ENCODE peak calls at places on chromosome 9, in nine cellular contexts. M is mammary epithelial cell, P is natural killer cell, E is H9, N is AG09319, W is heart right ventricle, G is RWPE2, X is neural progenitor cell, L is esophagus squamous epithelium. H is an unnamed sample.

GRCh38 chr9:83066771-83067170 is 3.8 kb upstream of the RASEF start:
- DNase-seq in M (peak; percentile 82), P (no peak), E (no peak), N (peak; percentile 63), W (no peak), G (no peak), X (no peak), L (no peak), H (no peak)

GRCh38 chr9:110894731-110895130 is 143.5 kb downstream of the LPAR1 start:
- DNase-seq in M (no peak), P (no peak), E (no peak), N (no peak), W (no peak), G (no peak), X (no peak), L (no peak), H (no peak)

GRCh38 chr9:4197548-4197947 is 102.3 kb downstream of the GLIS3 start:
- DNase-seq in M (peak; percentile 34), P (no peak), E (peak; percentile 72), N (no peak), W (no peak), G (no peak), X (no peak), L (no peak), H (no peak)

GRCh38 chr9:444528-444927 is 229.9 kb downstream of the DOCK8 start:
- DNase-seq in M (peak; percentile 20), P (no peak), E (peak; percentile 63), N (no peak), W (no peak), G (no peak), X (peak; percentile 20), L (no peak), H (no peak)

GRCh38 chr9:86600291-86600690 is 246.1 kb upstream of the TUT7 start:
- DNase-seq in M (peak; percentile 68), P (no peak), E (no peak), N (no peak), W (no peak), G (no peak), X (no peak), L (no peak), H (no peak)

GRCh38 chr9:13841801-13842462 is 472.0 kb downstream of the NFIB start:
- DNase-seq in M (no peak), P (no peak), E (no peak), N (no peak), W (peak; percentile 45), G (no peak), X (no peak), L (no peak), H (no peak)

GRCh38 chr9:4299006-4299795 is 667 bp downstream of the GLIS3 start:
- DNase-seq in M (peak; percentile 61), P (no peak), E (peak; percentile 45), N (no peak), W (peak; percentile 16), G (no peak), X (peak; percentile 75), L (no peak), H (no peak)

GRCh38 chr9:19629506-19629905 is 159.3 kb downstream of the SLC24A2 start:
- DNase-seq in M (no peak), P (no peak), E (no peak), N (no peak), W (no peak), G (no peak), X (peak; percentile 6), L (no peak), H (no peak)

GRCh38 chr9:135907006-135907434 is 326 bp downstream of the CAMSAP1 start:
- DNase-seq in M (no peak), P (no peak), E (no peak), N (no peak), W (no peak), G (no peak), X (peak; percentile 89), L (no peak), H (no peak)

GRCh38 chr9:117145811-117146490 is 268.9 kb downstream of the ASTN2 start:
- DNase-seq in M (no peak), P (no peak), E (no peak), N (no peak), W (no peak), G (no peak), X (peak; percentile 3), L (no peak), H (peak; percentile 38)

GRCh38 chr9:6956796-6957355 is 199.1 kb downstream of the KDM4C start:
- DNase-seq in M (no peak), P (no peak), E (no peak), N (no peak), W (no peak), G (no peak), X (no peak), L (no peak), H (no peak)

GRCh38 chr9:136527721-136528710 is 17.8 kb downstream of the NOTCH1 start:
- DNase-seq in M (no peak), P (no peak), E (no peak), N (no peak), W (no peak), G (no peak), X (peak; percentile 43), L (no peak), H (no peak)

GRCh38 chr9:71302776-71303175 is 181.4 kb upstream of the TRPM3 start:
- DNase-seq in M (no peak), P (no peak), E (no peak), N (no peak), W (no peak), G (no peak), X (no peak), L (no peak), H (no peak)

GRCh38 chr9:107214915-107215314 is 68.2 kb upstream of the RAD23B start:
- DNase-seq in M (no peak), P (no peak), E (no peak), N (no peak), W (no peak), G (no peak), X (no peak), L (no peak), H (no peak)

DNA sequence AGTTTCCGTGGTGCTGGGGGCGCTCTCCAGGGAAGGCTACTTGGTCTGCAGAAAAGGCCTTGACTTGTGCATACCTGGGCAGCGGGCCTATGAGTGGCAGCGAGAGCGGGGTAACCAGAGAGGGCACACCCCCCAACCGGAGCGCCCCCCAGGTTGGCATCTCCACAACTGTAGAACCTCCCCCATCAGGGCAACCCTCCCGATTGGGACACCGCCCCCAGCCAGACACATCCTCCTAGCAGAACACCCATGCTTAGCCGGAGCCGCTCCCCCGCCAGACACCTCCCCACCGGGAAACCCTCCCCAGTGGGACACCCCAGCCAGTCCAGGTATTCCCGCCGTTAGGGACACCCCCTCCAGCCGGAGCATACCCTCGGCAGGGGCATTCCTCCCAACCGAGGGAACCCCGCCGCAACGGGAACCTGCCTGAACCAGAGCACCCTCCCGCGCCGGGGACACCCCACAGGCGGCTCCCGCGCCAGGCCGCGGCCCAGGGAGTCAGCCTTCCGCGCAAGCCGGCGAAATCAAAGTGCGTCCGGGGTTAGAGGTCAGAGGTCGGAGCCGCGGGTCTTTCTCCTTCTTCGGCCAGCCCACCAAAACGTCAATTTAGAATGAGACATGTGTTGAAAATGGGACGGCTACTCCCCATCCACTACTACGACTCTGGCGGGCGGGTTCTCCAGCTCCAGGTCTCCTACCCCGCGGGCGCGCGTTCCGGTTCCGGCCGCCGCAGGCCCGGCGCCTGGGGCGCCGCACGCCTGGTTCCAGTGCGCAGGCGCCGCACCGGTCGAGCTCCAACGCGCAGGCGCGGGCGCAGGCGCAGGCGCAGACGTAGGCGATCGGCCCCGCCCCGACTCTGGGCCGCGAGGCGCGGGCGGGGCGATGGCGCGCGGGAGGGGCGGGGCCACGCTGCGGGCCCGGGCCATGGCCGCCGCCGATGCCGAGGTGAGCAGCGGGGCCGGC is at the start of gene EHMT1:
- DNase-seq in M (peak; percentile 76), P (peak; percentile 97), E (peak; percentile 83), N (peak; percentile 54), W (peak; percentile 85), G (peak; percentile 77), X (peak; percentile 96), L (no peak), H (peak; percentile 94)
- TF ChIP-seq CTCF in M (peak; percentile 10), P (no peak), E (no peak), N (no peak), W (no peak), G (peak; percentile 19), X (no peak), L (no peak), H (no peak)

GRCh38 chr9:124871156-124871561 is 9.2 kb downstream of the ARPC5L start:
- DNase-seq in M (no peak), P (no peak), E (no peak), N (no peak), W (no peak), G (no peak), X (no peak), L (no peak), H (no peak)

GRCh38 chr9:124869466-124869985 is 7.6 kb downstream of the ARPC5L start:
- DNase-seq in M (peak; percentile 48), P (no peak), E (no peak), N (no peak), W (no peak), G (no peak), X (peak; percentile 40), L (no peak), H (no peak)

GRCh38 chr9:124870723-124871122 is 8.8 kb downstream of the ARPC5L start:
- DNase-seq in M (no peak), P (peak; percentile 33), E (no peak), N (no peak), W (no peak), G (no peak), X (no peak), L (no peak), H (no peak)

GRCh38 chr9:124869986-124870560 is 8.1 kb downstream of the ARPC5L start:
- DNase-seq in M (peak; percentile 44), P (peak; percentile 90), E (no peak), N (no peak), W (peak; percentile 39), G (no peak), X (no peak), L (peak; percentile 28), H (no peak)

GRCh38 chr9:124868511-124869465 is 6.9 kb downstream of the ARPC5L start:
- DNase-seq in M (peak; percentile 90), P (peak; percentile 92), E (peak; percentile 84), N (peak; percentile 44), W (peak; percentile 85), G (peak; percentile 87), X (peak; percentile 92), L (no peak), H (peak; percentile 96)
- TF ChIP-seq CTCF in M (peak; percentile 33), P (no peak), E (peak; percentile 36), N (peak; percentile 30), W (no peak), G (peak; percentile 45), X (peak; percentile 42), L (no peak), H (peak; percentile 36)

GRCh38 chr9:69207503-69207902 is 33.4 kb downstream of the TJP2 start:
- DNase-seq in M (no peak), P (no peak), E (peak; percentile 41), N (no peak), W (peak; percentile 38), G (no peak), X (no peak), L (no peak), H (no peak)
- TF ChIP-seq CTCF in M (no peak), P (no peak), E (peak; percentile 35), N (no peak), W (no peak), G (no peak), X (no peak), L (no peak), H (no peak)

DNA sequence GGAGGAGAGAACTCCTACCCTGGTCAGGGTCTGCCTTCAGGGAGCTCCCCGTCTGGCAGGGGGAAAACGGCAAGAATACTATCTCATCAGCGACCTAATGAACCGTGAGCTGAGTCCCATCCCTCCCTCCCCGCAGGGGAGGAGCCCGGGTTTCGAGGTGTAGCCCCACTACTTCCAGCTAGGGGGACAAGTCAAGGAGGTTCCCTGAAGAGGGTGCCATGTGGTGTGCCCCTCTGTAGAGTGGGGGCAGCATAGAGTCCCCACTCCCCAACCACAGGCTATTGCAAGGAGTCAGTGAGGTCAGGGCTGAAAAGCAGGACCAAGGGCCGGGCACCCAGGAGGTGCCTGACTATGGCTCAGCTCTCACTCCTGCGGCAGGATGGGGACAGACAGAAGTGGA is 50.9 kb upstream of the RXRA start:
- DNase-seq in M (no peak), P (no peak), E (peak; percentile 43), N (no peak), W (no peak), G (no peak), X (peak; percentile 43), L (no peak), H (no peak)
- TF ChIP-seq CTCF in M (no peak), P (no peak), E (peak; percentile 53), N (no peak), W (no peak), G (no peak), X (peak; percentile 39), L (no peak), H (no peak)

H was measured in D721Med.